ENCODE peak calls at places on chromosomes 7 and 10, in four cellular contexts. J is Panc1; N is activated CD4-positive, alpha-beta T cell treated with anti-CD3 and anti-CD28 coated beads, Interleukin-2, amount 50 U/mL, for 24 hours; E is GM13976. S is an unnamed sample.

GRCh38 chr7:64867863-64868440 is 35.1 kb upstream of the ZNF273 start:
- DNase-seq in J (no peak), N (no peak), E (no peak), S (no peak)

GRCh38 chr7:2668401-2668800 is 19.6 kb upstream of the AMZ1 start:
- DNase-seq in J (no peak), N (no peak), E (no peak), S (no peak)

GRCh38 chr7:42237891-42238531 is 1.0 kb upstream of the GLI3 start:
- DNase-seq in J (no peak), N (no peak), E (peak), S (no peak)

GRCh38 chr7:131159961-131160361 is 167.7 kb upstream of the MKLN1 start:
- DNase-seq in J (no peak), N (no peak), E (no peak), S (no peak)

GRCh38 chr7:26078437-26079362 is 73.3 kb upstream of the NFE2L3 start:
- DNase-seq in J (no peak), N (peak), E (peak), S (peak)

GRCh38 chr10:71512794-71513379 is 116.2 kb downstream of the CDH23 start:
- DNase-seq in J (no peak), N (no peak), E (no peak), S (peak)

GRCh38 chr10:96358851-96359540 is at the start of gene OPALIN:
- DNase-seq in J (no peak), N (no peak), E (no peak), S (no peak)

GRCh38 chr10:131901181-131901829 is 497 bp downstream of the PPP2R2D start:
- DNase-seq in J (no peak), N (no peak), E (peak), S (no peak)

GRCh38 chr7:40059057-40059456 is 75.4 kb downstream of the MPLKIP start:
- DNase-seq in J (no peak), N (no peak), E (no peak), S (no peak)